ENCODE peak calls at places on chromosomes 13 and 19, in eight cellular contexts. Y, I, M, X, L, Q, W and R are unnamed samples.

GRCh38 chr13:24688901-24689300 is 8.7 kb downstream of the ATP12A start:
- DNase-seq in X (no peak), M (no peak), W (no peak), L (no peak), Y (peak; percentile 5), Q (no peak), I (no peak), R (no peak)

GRCh38 chr19:28061111-28061510 is 1151.8 kb downstream of the UQCRFS1 start:
- DNase-seq in Y (no peak), X (no peak), I (no peak), M (no peak), L (no peak), W (no peak), Q (no peak), R (no peak)

GRCh38 chr13:73608731-73609485 is 525.3 kb downstream of the KLF12 start:
- DNase-seq in Q (no peak), W (no peak), I (no peak), M (no peak), L (no peak), X (no peak), Y (peak; percentile 70), R (no peak)

GRCh38 chr13:39527961-39528720 is 74.9 kb downstream of the LHFPL6 start:
- DNase-seq in M (no peak), L (no peak), Y (no peak), W (no peak), Q (peak; percentile 50), X (peak; percentile 60), I (no peak), R (peak; percentile 62)

GRCh38 chr13:101576452-101576851 is 124.0 kb downstream of the ITGBL1 start:
- DNase-seq in X (no peak), M (no peak), I (no peak), W (no peak), L (no peak), Y (no peak), Q (no peak), R (no peak)

GRCh38 chr19:30516586-30516985 is 144.4 kb downstream of the ZNF536 start:
- DNase-seq in W (no peak), I (no peak), M (no peak), X (no peak), Y (no peak), L (no peak), Q (no peak), R (no peak)

GRCh38 chr13:111099292-111099691 is 15.8 kb upstream of the ARHGEF7 start:
- DNase-seq in M (no peak), Y (no peak), Q (no peak), X (peak; percentile 12), L (no peak), I (no peak), W (no peak), R (no peak)

GRCh38 chr13:50080856-50081105 is 65.5 kb downstream of the KCNRG start:
- DNase-seq in X (peak; percentile 55), Y (no peak), Q (no peak), I (no peak), M (no peak), W (no peak), L (no peak), R (peak; percentile 39)

GRCh38 chr19:47741544-47742125 is 3.7 kb upstream of the NOP53 start:
- DNase-seq in M (no peak), Q (no peak), L (no peak), I (no peak), W (no peak), X (no peak), Y (no peak), R (no peak)

GRCh38 chr19:29873024-29873800 is 61.4 kb downstream of the CCNE1 start:
- DNase-seq in M (peak; percentile 88), Y (peak; percentile 77), X (peak; percentile 48), L (peak; percentile 77), Q (no peak), I (peak; percentile 49), W (peak; percentile 49), R (no peak)

GRCh38 chr13:90738881-90739280 is 608.6 kb upstream of the MIR17HG start:
- DNase-seq in X (no peak), I (no peak), L (no peak), W (no peak), M (no peak), Q (no peak), Y (no peak), R (no peak)

GRCh38 chr13:106567421-106568224 is at the start of gene ARGLU1:
- DNase-seq in Q (peak; percentile 95), W (peak; percentile 93), Y (peak; percentile 96), I (peak; percentile 96), L (peak; percentile 95), X (peak; percentile 95), M (peak; percentile 97), R (peak; percentile 50)

GRCh38 chr13:101919541-101920306 is 467.2 kb downstream of the ITGBL1 start:
- DNase-seq in M (no peak), W (no peak), Q (peak; percentile 34), I (no peak), L (peak; percentile 76), X (no peak), Y (peak; percentile 81), R (no peak)

GRCh38 chr13:113063091-113063491 is 42.5 kb upstream of the F7 start:
- DNase-seq in X (no peak), W (no peak), Q (no peak), M (no peak), Y (no peak), L (no peak), I (no peak), R (no peak)

GRCh38 chr13:30091035-30091434 is 216.3 kb downstream of the KATNAL1 start:
- DNase-seq in Y (no peak), W (no peak), X (no peak), I (no peak), L (no peak), Q (no peak), M (no peak), R (no peak)

GRCh38 chr19:2912306-2912705 is 11.6 kb downstream of the ZNF57 start:
- DNase-seq in I (no peak), Y (no peak), W (no peak), Q (no peak), L (no peak), M (no peak), X (no peak), R (no peak)

GRCh38 chr19:16618248-16618647 is 9.8 kb downstream of the MED26 start:
- DNase-seq in Y (no peak), M (no peak), I (no peak), W (no peak), X (no peak), Q (no peak), L (no peak), R (no peak)

GRCh38 chr13:105139380-105140285 is 1395.8 kb downstream of the EFNB2 start:
- DNase-seq in Y (peak; percentile 80), L (peak; percentile 13), X (peak; percentile 29), Q (peak; percentile 41), M (no peak), W (peak; percentile 26), I (peak; percentile 33), R (peak; percentile 39)

GRCh38 chr13:32140109-32140508 is 108.5 kb downstream of the FRY start:
- DNase-seq in X (no peak), L (no peak), Q (no peak), I (no peak), W (no peak), Y (no peak), M (no peak), R (no peak)

GRCh38 chr19:13408889-13409518 is 97.3 kb downstream of the CACNA1A start:
- DNase-seq in X (no peak), L (no peak), M (no peak), Y (no peak), Q (no peak), I (no peak), W (no peak), R (no peak)

GRCh38 chr13:49023441-49023840 is 47.7 kb downstream of the FNDC3A start:
- DNase-seq in M (no peak), Q (no peak), Y (no peak), X (no peak), W (no peak), L (no peak), I (no peak), R (no peak)

GRCh38 chr13:52371736-52372247 is 34.2 kb downstream of the THSD1 start:
- DNase-seq in Y (no peak), Q (no peak), I (no peak), L (no peak), X (peak; percentile 12), W (no peak), M (peak; percentile 46), R (no peak)

GRCh38 chr19:46839752-46840151 is 10.9 kb downstream of the AP2S1 start:
- DNase-seq in L (no peak), Y (no peak), W (no peak), Q (no peak), X (no peak), I (peak; percentile 77), M (no peak), R (no peak)

GRCh38 chr19:15551183-15552004 is 43.1 kb downstream of the CYP4F22 start:
- DNase-seq in Y (no peak), W (peak; percentile 44), L (no peak), X (peak; percentile 27), Q (peak; percentile 35), M (no peak), I (peak; percentile 24), R (no peak)

GRCh38 chr13:26946675-26947342 is 186.2 kb upstream of the GPR12 start:
- DNase-seq in L (peak; percentile 75), I (no peak), W (no peak), X (peak; percentile 48), Y (peak; percentile 43), M (no peak), Q (no peak), R (peak; percentile 33)

GRCh38 chr13:36718146-36718545 is 44.3 kb downstream of the SERTM1 start:
- DNase-seq in Y (no peak), X (no peak), I (no peak), L (no peak), M (no peak), W (no peak), Q (no peak), R (no peak)

GRCh38 chr13:107743983-107744382 is 471.4 kb downstream of the LIG4 start:
- DNase-seq in I (no peak), M (no peak), L (no peak), Q (no peak), Y (no peak), X (no peak), W (no peak), R (no peak)